ENCODE peak calls at places on chromosomes 6 and 20, in six cellular contexts. B is tibial artery, H is esophagus squamous epithelium, M is GM23338, V is Panc1, O is hepatocyte. P is an unnamed sample. For H3K4me1, the result is how much of the 10 kb centered on the place peaks cover.

GRCh38 chr6:144013486-144013909 is 5.4 kb upstream of the PLAGL1 start:
- DNase-seq in H (no peak), B (peak), M (peak), V (peak), O (peak), P (peak)

GRCh38 chr6:18147160-18147559 is 7.7 kb downstream of the TPMT start:
- DNase-seq in H (no peak), M (no peak), V (no peak), O (peak), B (no peak), P (no peak)

GRCh38 chr20:25233016-25233772 is 14.7 kb upstream of the PYGB start:
- DNase-seq in H (no peak), B (peak), M (no peak), V (peak), O (peak), P (peak)

GRCh38 chr6:10268111-10268510 is 146.8 kb downstream of the TFAP2A start:
- DNase-seq in H (no peak), M (peak), V (no peak), O (no peak), B (no peak), P (no peak)

GRCh38 chr6:157657754-157658153 is 165.3 kb upstream of the SNX9 start:
- DNase-seq in O (no peak), V (no peak), H (no peak), M (no peak), B (no peak), P (no peak)

GRCh38 chr20:36572701-36573102 is 695 bp upstream of the TGIF2 start:
- DNase-seq in H (no peak), B (no peak), O (peak), V (no peak), M (peak), P (peak)

GRCh38 chr6:156190270-156190669 is 586.9 kb upstream of the ARID1B start:
- DNase-seq in H (no peak), B (no peak), M (no peak), V (no peak), O (no peak), P (no peak)

GRCh38 chr6:13794184-13794583 is 20.2 kb downstream of the MCUR1 start:
- DNase-seq in V (no peak), B (no peak), H (no peak), O (no peak), M (no peak), P (no peak)

GRCh38 chr6:108665495-108666196 is 104.9 kb downstream of the FOXO3 start:
- DNase-seq in O (no peak), V (no peak), M (no peak), B (no peak), H (no peak), P (no peak)

GRCh38 chr20:39822667-39823066 is 860.5 kb downstream of the DHX35 start:
- DNase-seq in H (no peak), M (no peak), B (no peak), O (no peak), V (no peak), P (no peak)

GRCh38 chr6:110180228-110181008 is at the start of gene CDC40:
- DNase-seq in V (no peak), B (peak), M (no peak), O (peak), H (no peak), P (peak)

GRCh38 chr20:4601630-4602296 is 119.9 kb upstream of the PRND start:
- DNase-seq in H (no peak), B (no peak), O (no peak), M (no peak), V (no peak), P (no peak)

GRCh38 chr6:34243901-34244884 is 4.6 kb downstream of the SMIM29 start:
- DNase-seq in V (no peak), M (peak), O (peak), B (peak), H (no peak), P (peak)

GRCh38 chr6:9554806-9555205 is 860.1 kb downstream of the TFAP2A start:
- DNase-seq in V (no peak), O (no peak), M (no peak), B (no peak), H (no peak), P (no peak)

GRCh38 chr6:108653864-108654402 is 93.2 kb downstream of the FOXO3 start:
- DNase-seq in M (no peak), B (peak), O (no peak), V (no peak), H (no peak), P (no peak)

GRCh38 chr6:69424581-69424980 is 372.2 kb downstream of the LMBRD1 start:
- DNase-seq in H (no peak), O (no peak), M (no peak), B (no peak), V (no peak), P (no peak)

GRCh38 chr6:27177454-27178000 is 70.0 kb upstream of the PRSS16 start:
- DNase-seq in B (peak), V (peak), O (peak), M (peak), H (no peak), P (peak)

GRCh38 chr20:9458075-9458818 is 56.1 kb upstream of the LAMP5 start:
- DNase-seq in B (no peak), M (peak), H (no peak), O (peak), V (no peak), P (no peak)

GRCh38 chr6:106591111-106591825 is 38.0 kb downstream of the RTN4IP1 start:
- DNase-seq in H (no peak), M (no peak), V (no peak), O (no peak), B (no peak), P (no peak)

GRCh38 chr20:61628901-61629300 is 376.8 kb downstream of the CDH4 start:
- DNase-seq in B (no peak), O (no peak), V (no peak), M (no peak), H (no peak), P (no peak)

GRCh38 chr6:125251516-125252229 is 50.1 kb downstream of the HDDC2 start:
- DNase-seq in H (no peak), M (peak), O (no peak), B (no peak), V (no peak), P (no peak)

GRCh38 chr6:10793035-10793434 is 45.3 kb downstream of the MAK start:
- DNase-seq in H (no peak), O (no peak), B (no peak), V (no peak), M (no peak), P (no peak)

GRCh38 chr6:21596379-21597242 is 3.1 kb downstream of the SOX4 start:
- DNase-seq in M (peak), H (no peak), B (peak), V (no peak), O (peak), P (peak)

GRCh38 chr6:169556758-169557505 is 144.9 kb downstream of the WDR27 start:
- DNase-seq in B (no peak), H (no peak), M (no peak), O (no peak), V (no peak), P (no peak)

GRCh38 chr6:12875061-12875460 is 158.5 kb downstream of the PHACTR1 start:
- DNase-seq in B (no peak), M (no peak), V (no peak), H (no peak), O (no peak), P (no peak)

GRCh38 chr20:62364911-62365736 is 2.0 kb downstream of the LAMA5 start:
- DNase-seq in O (peak), B (peak), M (no peak), H (no peak), V (no peak), P (peak)

GRCh38 chr6:41505084-41506049 is 40.8 kb upstream of the FOXP4 start:
- DNase-seq in V (no peak), M (peak), H (no peak), O (peak), B (peak), P (peak)

GRCh38 chr6:170493354-170493753 is 59.8 kb downstream of the PSMB1 start:
- DNase-seq in H (no peak), B (no peak), V (no peak), O (no peak), M (no peak), P (no peak)

GRCh38 chr20:19855426-19855825 is 97.4 kb downstream of the RIN2 start:
- DNase-seq in V (no peak), H (no peak), B (no peak), M (no peak), O (no peak), P (no peak)

GRCh38 chr6:36920546-36920945 is 34.0 kb upstream of the PI16 start:
- DNase-seq in H (no peak), B (no peak), M (no peak), V (no peak), O (no peak), P (no peak)

GRCh38 chr6:147744012-147744411 is 235.5 kb downstream of the SAMD5 start:
- DNase-seq in V (no peak), B (no peak), M (no peak), O (no peak), H (no peak), P (no peak)

GRCh38 chr6:12578751-12579150 is 137.8 kb upstream of the PHACTR1 start:
- DNase-seq in B (no peak), M (no peak), H (no peak), O (no peak), V (no peak), P (no peak)

GRCh38 chr6:25366785-25367657 is 87.8 kb downstream of the CARMIL1 start:
- DNase-seq in O (no peak), V (no peak), M (no peak), H (no peak), B (no peak), P (no peak)

GRCh38 chr20:48552550-48552949 is 275.2 kb downstream of the PREX1 start:
- DNase-seq in M (no peak), O (no peak), V (no peak), B (no peak), H (no peak), P (no peak)

DNA sequence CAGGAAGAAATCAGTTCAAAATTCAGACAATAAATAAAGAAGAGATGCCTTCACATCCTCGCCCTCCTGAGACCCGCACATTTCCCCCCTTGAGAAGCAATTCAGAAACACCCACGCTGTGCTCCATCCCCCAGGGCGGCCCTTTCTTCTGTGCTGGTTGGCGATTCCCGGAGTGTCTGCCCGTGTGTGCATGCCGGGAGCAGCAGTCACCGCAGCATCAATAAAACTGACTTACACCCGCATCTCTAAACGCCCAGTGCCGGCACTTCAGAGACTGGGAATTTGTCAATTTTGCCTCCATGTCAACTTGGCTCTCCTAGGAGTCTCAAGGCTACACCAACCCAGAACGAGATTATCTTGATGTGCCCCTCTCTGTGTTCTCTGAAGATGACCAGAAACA is 67.4 kb upstream of the TRAF3IP2 start:
- DNase-seq in O (no peak), V (no peak), B (no peak), H (no peak), M (no peak), P (no peak)
- H3K4me1 ChIP-seq in O (under half), V (under half), B (under half), H (under half), M (under half), P (under half)

GRCh38 chr6:76742919-76743318 is 670.5 kb upstream of the IMPG1 start:
- DNase-seq in O (no peak), V (no peak), H (no peak), M (no peak), B (no peak), P (no peak)
- H3K4me3 ChIP-seq in O (no peak), V (no peak), H (no peak), M (no peak), B (no peak), P (no peak)

GRCh38 chr20:813386-813785 is 20.1 kb upstream of the FAM110A start:
- DNase-seq in H (no peak), O (no peak), M (no peak), B (no peak), V (no peak), P (no peak)

GRCh38 chr20:815914-816606 is 17.5 kb upstream of the FAM110A start:
- DNase-seq in V (peak), O (peak), B (peak), H (no peak), M (peak), P (no peak)

GRCh38 chr20:819680-820327 is 13.7 kb upstream of the FAM110A start:
- DNase-seq in H (no peak), B (peak), M (peak), V (no peak), O (no peak), P (no peak)

GRCh38 chr20:818001-818664 is 15.4 kb upstream of the FAM110A start:
- DNase-seq in O (no peak), H (no peak), V (no peak), M (no peak), B (no peak), P (no peak)

DNA sequence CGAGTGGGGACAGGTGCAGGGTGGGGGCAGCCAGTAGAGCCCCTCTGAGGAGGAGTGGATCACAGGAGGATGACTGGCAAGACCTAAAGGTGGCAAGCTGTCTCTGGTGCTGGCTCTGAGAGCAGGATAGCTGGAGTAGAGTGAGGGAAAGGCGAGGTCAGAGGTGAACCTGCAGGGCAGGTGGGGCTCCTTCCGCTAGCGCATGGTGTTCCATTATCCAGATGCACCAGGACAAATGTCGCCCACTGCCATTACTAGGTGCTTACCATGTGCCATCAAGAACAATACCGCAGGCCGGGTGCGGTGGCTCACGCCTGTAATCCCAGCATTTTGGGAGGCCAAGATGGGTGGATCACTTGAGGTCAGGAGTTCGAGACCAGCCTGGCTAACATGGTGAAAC is 18.3 kb upstream of the FAM110A start:
- DNase-seq in V (no peak), M (no peak), H (no peak), B (no peak), O (no peak), P (no peak)
- H3K4me1 ChIP-seq in V (under half), M (under half), H (under half), B (under half), O (under half), P (under half)

GRCh38 chr6:90222724-90223198 is 73.9 kb downstream of the BACH2 start:
- DNase-seq in V (no peak), M (no peak), O (peak), H (no peak), B (no peak), P (no peak)
- H3K4me3 ChIP-seq in V (no peak), M (no peak), O (no peak), H (no peak), B (no peak), P (no peak)

GRCh38 chr20:34403063-34403827 is 40.2 kb downstream of the ITCH start:
- DNase-seq in V (no peak), M (no peak), H (no peak), O (no peak), B (no peak), P (no peak)

GRCh38 chr20:34402461-34402860 is 39.4 kb downstream of the ITCH start:
- DNase-seq in B (no peak), M (no peak), O (no peak), H (no peak), V (no peak), P (no peak)

GRCh38 chr20:34404803-34405202 is 41.7 kb downstream of the ITCH start:
- DNase-seq in O (no peak), H (no peak), V (no peak), B (no peak), M (no peak), P (no peak)

GRCh38 chr20:34401741-34402455 is 38.8 kb downstream of the ITCH start:
- DNase-seq in H (no peak), V (no peak), O (no peak), M (no peak), B (no peak), P (no peak)

GRCh38 chr20:34403908-34404307 is 40.8 kb downstream of the ITCH start:
- DNase-seq in B (no peak), O (no peak), H (no peak), V (no peak), M (no peak), P (no peak)
- H3K4me1 ChIP-seq in B (under half), O (under half), H (under half), V (under half), M (under half), P (under half)

DNA sequence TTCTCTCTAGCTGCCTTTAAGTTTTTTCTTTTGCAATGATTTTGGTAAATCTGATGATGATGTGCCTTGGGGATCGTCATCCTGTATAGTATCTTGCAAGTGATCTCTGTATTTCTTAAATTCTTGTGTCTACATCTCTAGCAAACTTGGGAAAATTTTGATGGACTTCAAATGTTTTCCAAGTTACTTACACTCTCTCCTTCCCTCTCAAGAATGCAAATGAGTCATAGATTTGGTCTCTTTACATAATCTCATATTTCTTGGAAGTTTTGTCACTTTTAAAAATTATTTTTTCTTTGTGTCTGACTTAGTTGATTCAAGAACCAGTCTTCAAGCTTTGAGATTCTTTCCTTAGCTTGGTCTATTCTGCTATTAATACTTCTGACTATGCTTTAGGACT is 176.4 kb downstream of the TBC1D32 start:
- DNase-seq in H (no peak), V (no peak), M (no peak), O (no peak), B (no peak), P (no peak)
- H3K4me3 ChIP-seq in H (no peak), V (no peak), M (no peak), O (no peak), B (no peak), P (no peak)

GRCh38 chr6:20467437-20467836 is 65.8 kb downstream of the E2F3 start:
- DNase-seq in H (no peak), V (no peak), M (no peak), O (no peak), B (no peak), P (no peak)

GRCh38 chr6:20464847-20465246 is 63.2 kb downstream of the E2F3 start:
- DNase-seq in V (no peak), B (no peak), M (no peak), H (no peak), O (no peak), P (no peak)

GRCh38 chr6:20468179-20468578 is 66.1 kb upstream of the CDKAL1 start:
- DNase-seq in B (no peak), H (no peak), M (no peak), V (no peak), O (no peak), P (no peak)

GRCh38 chr6:20463396-20463795 is 61.7 kb downstream of the E2F3 start:
- DNase-seq in O (no peak), H (no peak), M (no peak), V (no peak), B (no peak), P (no peak)

DNA sequence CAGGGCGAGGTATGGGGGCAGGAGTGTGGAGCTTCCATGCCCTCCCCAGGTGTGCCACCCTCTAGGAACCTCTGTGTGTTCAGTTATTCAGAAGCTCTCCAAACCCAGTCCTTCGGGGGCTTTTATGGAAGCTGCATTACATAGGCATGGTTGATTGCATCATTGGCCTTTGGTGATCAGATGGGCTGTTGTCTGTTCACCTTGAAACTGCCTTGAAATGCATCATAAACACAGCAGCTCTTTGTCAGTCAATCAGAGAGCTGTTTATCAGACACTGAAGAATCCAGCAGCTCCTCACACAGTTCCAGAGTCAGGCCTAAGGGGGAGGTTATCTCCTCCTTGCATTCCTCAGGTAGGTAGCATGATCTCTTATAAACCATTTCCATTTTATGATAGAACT is 62.4 kb downstream of the E2F3 start:
- DNase-seq in B (no peak), M (no peak), O (no peak), H (no peak), V (no peak), P (no peak)
- H3K4me1 ChIP-seq in B (under half), M (under half), O (under half), H (under half), V (under half), P (under half)

P was measured in mucosa of descending colon.